ENCODE peak calls at places on chromosomes 6 and 20, in eight cellular contexts. B, I, Q, H, D, N, V and L are unnamed samples.

GRCh38 chr6:147204060-147204785 is at the start of gene STXBP5:
- DNase-seq in B (peak), I (peak), Q (peak), H (no peak), D (peak), N (peak), V (no peak), L (no peak)

GRCh38 chr20:24918579-24919566 is 30.2 kb upstream of the CST7 start:
- DNase-seq in B (no peak), I (no peak), Q (no peak), H (peak), D (no peak), N (no peak), V (no peak), L (no peak)

GRCh38 chr20:38460040-38460623 is 12.5 kb upstream of the RALGAPB start:
- DNase-seq in B (peak), I (no peak), Q (no peak), H (peak), D (peak), N (no peak), V (peak), L (no peak)

GRCh38 chr20:51650685-51651134 is 108.2 kb upstream of the NFATC2 start:
- DNase-seq in B (no peak), I (no peak), Q (no peak), H (no peak), D (peak), N (no peak), V (no peak), L (no peak)

GRCh38 chr6:41408982-41409381 is 73.6 kb downstream of the NCR2 start:
- DNase-seq in B (no peak), I (no peak), Q (peak), H (no peak), D (no peak), N (no peak), V (no peak), L (no peak)

GRCh38 chr6:36762123-36762522 is 64.5 kb downstream of the RAB44 start:
- DNase-seq in B (no peak), I (no peak), Q (no peak), H (no peak), D (no peak), N (no peak), V (no peak), L (no peak)

GRCh38 chr20:14896569-14896968 is 559.2 kb upstream of the FLRT3 start:
- DNase-seq in B (no peak), I (no peak), Q (no peak), H (no peak), D (no peak), N (no peak), V (no peak), L (no peak)

GRCh38 chr20:32052792-32053362 is 835 bp downstream of the HCK start:
- DNase-seq in B (peak), I (no peak), Q (no peak), H (no peak), D (no peak), N (no peak), V (no peak), L (no peak)

GRCh38 chr6:25710287-25710686 is 44.3 kb upstream of the SLC17A4 start:
- DNase-seq in B (no peak), I (no peak), Q (no peak), H (no peak), D (no peak), N (no peak), V (no peak), L (no peak)

GRCh38 chr6:24933868-24934401 is 1.8 kb downstream of the RIPOR2 start:
- DNase-seq in B (peak), I (no peak), Q (no peak), H (no peak), D (no peak), N (no peak), V (no peak), L (no peak)

GRCh38 chr20:1664911-1665310 is 7.3 kb upstream of the SIRPG start:
- DNase-seq in B (no peak), I (peak), Q (no peak), H (no peak), D (no peak), N (no peak), V (no peak), L (no peak)

GRCh38 chr20:19397676-19398075 is 185.2 kb downstream of the SLC24A3 start:
- DNase-seq in B (no peak), I (no peak), Q (no peak), H (no peak), D (no peak), N (no peak), V (no peak), L (no peak)

GRCh38 chr6:34834789-34835518 is 43.1 kb downstream of the BLTP3A start:
- DNase-seq in B (no peak), I (no peak), Q (no peak), H (no peak), D (peak), N (peak), V (no peak), L (no peak)

GRCh38 chr20:184288-184687 is 5.2 kb downstream of the DEFB128 start:
- DNase-seq in B (no peak), I (no peak), Q (no peak), H (no peak), D (no peak), N (no peak), V (no peak), L (no peak)

GRCh38 chr20:53769041-53769440 is 175.4 kb upstream of the ZNF217 start:
- DNase-seq in B (no peak), I (no peak), Q (no peak), H (no peak), D (no peak), N (no peak), V (no peak), L (no peak)

GRCh38 chr6:3294921-3295871 is 36.4 kb downstream of the PSMG4 start:
- DNase-seq in B (peak), I (no peak), Q (no peak), H (no peak), D (no peak), N (peak), V (no peak), L (no peak)